ENCODE peak calls at places on chromosomes 2 and 18, in ten cellular contexts. C, G, Q, A, D, W, V, H, X and P are unnamed samples.

GRCh38 chr2:48423376-48423775 is 106.6 kb upstream of the STON1 start:
- DNase-seq in C (no peak), G (no peak), Q (no peak), A (no peak), D (no peak), W (peak), V (no peak), H (no peak), X (peak), P (no peak)

GRCh38 chr2:49664827-49665226 is 510.5 kb upstream of the FSHR start:
- DNase-seq in C (no peak), G (no peak), Q (no peak), A (no peak), D (no peak), W (no peak), V (no peak), H (no peak), X (no peak), P (no peak)

GRCh38 chr18:28767781-28768211 is 590.9 kb upstream of the CDH2 start:
- DNase-seq in C (no peak), G (no peak), Q (no peak), A (no peak), D (no peak), W (peak), V (no peak), H (no peak), X (no peak), P (no peak)

GRCh38 chr2:173760553-173760952 is 204.6 kb downstream of the SP3 start:
- DNase-seq in C (no peak), G (no peak), Q (no peak), A (no peak), D (no peak), W (no peak), V (no peak), H (no peak), X (no peak), P (no peak)

GRCh38 chr2:178553047-178553446 is 72.8 kb downstream of the PLEKHA3 start:
- DNase-seq in C (no peak), G (no peak), Q (no peak), A (no peak), D (no peak), W (peak), V (no peak), H (no peak), X (peak), P (no peak)

GRCh38 chr2:165193178-165193777 is 10.6 kb downstream of the SCN3A start:
- DNase-seq in C (no peak), G (no peak), Q (no peak), A (no peak), D (peak), W (no peak), V (no peak), H (no peak), X (no peak), P (no peak)

GRCh38 chr18:79942786-79943607 is 8.5 kb downstream of the SLC66A2 start:
- DNase-seq in C (no peak), G (peak), Q (no peak), A (peak), D (no peak), W (no peak), V (no peak), H (no peak), X (no peak), P (no peak)

GRCh38 chr2:96146151-96146880 is 1.1 kb upstream of the DUSP2 start:
- DNase-seq in C (no peak), G (peak), Q (peak), A (no peak), D (peak), W (no peak), V (no peak), H (peak), X (no peak), P (peak)

GRCh38 chr18:39594206-39594605 is 2028.6 kb upstream of the CELF4 start:
- DNase-seq in C (no peak), G (no peak), Q (no peak), A (no peak), D (no peak), W (no peak), V (no peak), H (no peak), X (no peak), P (no peak)

DNA sequence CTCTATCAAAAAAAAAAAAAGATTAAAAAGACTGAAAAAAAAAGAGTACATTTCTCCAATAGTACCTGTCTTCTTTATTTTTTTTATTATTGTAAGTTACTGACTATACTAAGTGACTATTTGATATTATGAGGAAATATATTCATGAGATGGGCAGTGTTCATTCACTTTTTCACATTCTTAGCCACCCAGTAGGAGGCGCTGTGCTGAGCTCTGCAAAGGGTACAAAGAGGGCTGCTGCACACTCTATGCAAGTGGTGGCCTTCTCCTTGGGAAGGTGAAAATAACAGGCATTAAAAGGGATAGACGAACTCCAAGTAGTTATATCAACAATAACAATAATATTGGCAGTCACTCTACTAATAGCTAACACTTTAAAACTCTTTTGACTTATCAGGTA is 1034.9 kb upstream of the FANCL start:
- DNase-seq in C (peak), G (no peak), Q (no peak), A (no peak), D (no peak), W (no peak), V (no peak), H (no peak), X (no peak), P (no peak)
- TF ChIP-seq CTCF in C (peak), G (no peak), Q (no peak), A (no peak), D (peak), W (no peak), V (no peak), H (no peak), X (no peak), P (peak)

DNA sequence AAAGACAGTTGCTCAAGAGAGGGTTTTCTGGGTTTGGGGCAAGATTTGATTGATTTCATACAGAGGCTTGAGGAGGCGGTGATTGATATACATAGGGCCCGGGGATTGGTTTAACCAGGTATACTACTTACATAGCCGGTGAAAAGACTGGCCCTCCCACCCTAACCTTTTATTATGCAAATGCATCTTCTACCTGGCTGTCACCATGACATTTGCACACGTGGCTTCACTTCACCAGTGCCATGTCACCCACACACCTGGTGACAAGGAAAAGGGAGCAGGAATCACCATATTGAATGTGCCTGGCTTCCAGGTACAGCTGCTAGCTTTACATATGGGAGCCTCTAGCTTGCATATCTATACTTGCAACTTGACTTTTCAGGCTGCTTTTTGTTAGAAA is 9.7 kb downstream of the ERMN start:
- DNase-seq in C (peak), G (no peak), Q (no peak), A (no peak), D (no peak), W (no peak), V (no peak), H (no peak), X (no peak), P (no peak)
- TF ChIP-seq CTCF in C (no peak), G (no peak), Q (no peak), A (no peak), D (no peak), W (no peak), V (no peak), H (no peak), X (no peak), P (no peak)

DNA sequence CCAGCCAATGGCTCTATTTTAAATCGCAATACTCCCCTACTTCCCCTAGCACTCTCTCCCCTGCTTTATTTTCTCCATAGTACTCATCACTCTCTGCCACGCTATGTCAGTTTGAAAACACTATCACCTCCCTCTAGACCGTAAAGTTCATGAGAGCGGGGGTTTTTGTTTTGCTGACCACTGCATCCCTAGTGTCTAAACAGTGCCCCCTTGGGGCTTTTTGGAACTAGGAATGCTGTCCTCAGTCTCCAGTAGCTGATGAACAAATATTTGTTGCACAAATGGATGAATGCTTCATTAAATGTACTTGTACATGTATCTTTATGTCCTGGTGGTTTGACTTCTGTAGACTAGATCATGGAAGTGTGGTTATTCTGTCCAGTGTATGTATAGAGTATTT is 44.2 kb downstream of the ATOH8 start:
- DNase-seq in C (peak), G (no peak), Q (no peak), A (no peak), D (no peak), W (no peak), V (no peak), H (no peak), X (no peak), P (no peak)
- TF ChIP-seq CTCF in C (peak), G (peak), Q (peak), A (no peak), D (no peak), W (no peak), V (no peak), H (no peak), X (peak), P (no peak)

GRCh38 chr2:141199711-141200110 is 931.1 kb downstream of the LRP1B start:
- DNase-seq in C (no peak), G (no peak), Q (no peak), A (no peak), D (no peak), W (no peak), V (no peak), H (no peak), X (no peak), P (no peak)

GRCh38 chr2:141200191-141200590 is 930.6 kb downstream of the LRP1B start:
- DNase-seq in C (no peak), G (no peak), Q (no peak), A (no peak), D (no peak), W (no peak), V (no peak), H (no peak), X (no peak), P (no peak)

GRCh38 chr2:141195087-141195486 is 935.7 kb downstream of the LRP1B start:
- DNase-seq in C (no peak), G (no peak), Q (no peak), A (no peak), D (no peak), W (no peak), V (no peak), H (no peak), X (no peak), P (no peak)
- TF ChIP-seq CTCF in C (no peak), G (no peak), Q (no peak), A (no peak), D (no peak), W (no peak), V (no peak), H (no peak), X (no peak), P (no peak)

GRCh38 chr2:29329899-29330298 is 214.7 kb downstream of the CLIP4 start:
- DNase-seq in C (peak), G (no peak), Q (no peak), A (no peak), D (no peak), W (no peak), V (no peak), H (no peak), X (no peak), P (peak)
- TF ChIP-seq CTCF in C (peak), G (no peak), Q (no peak), A (no peak), D (peak), W (no peak), V (no peak), H (no peak), X (peak), P (no peak)

DNA sequence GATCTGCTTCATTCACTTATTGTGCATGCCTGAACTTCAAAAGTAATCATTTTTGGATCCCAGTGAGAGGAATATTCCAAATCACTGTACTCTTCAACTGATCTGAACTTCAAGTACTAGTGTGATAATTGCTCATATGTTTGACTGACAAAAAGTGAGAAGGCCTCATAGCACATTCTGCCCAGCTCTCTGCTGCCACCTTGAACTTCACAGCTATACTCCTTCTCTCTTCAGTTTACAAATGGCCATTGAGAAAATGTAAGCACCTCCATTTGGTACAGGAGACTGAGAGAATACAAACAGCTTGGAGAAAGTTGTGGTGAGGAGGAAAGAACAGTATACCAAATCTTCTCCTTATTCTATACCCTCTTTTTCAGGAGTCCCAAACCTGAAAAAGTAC is 946.0 kb upstream of the CHAC2 start:
- DNase-seq in C (peak), G (no peak), Q (no peak), A (no peak), D (no peak), W (no peak), V (no peak), H (no peak), X (no peak), P (no peak)
- TF ChIP-seq CTCF in C (peak), G (no peak), Q (no peak), A (no peak), D (no peak), W (no peak), V (no peak), H (no peak), X (peak), P (no peak)